ENCODE peak calls at places on chromosomes 4 and X, in five cellular contexts. M, N, C, W and X are unnamed samples. For H3K4me1, the result is how much of the 10 kb centered on the place peaks cover.

GRCh38 chr4:20159516-20159915 is 92.2 kb upstream of the SLIT2 start:
- DNase-seq in W (no peak), C (peak), M (no peak), N (no peak), X (no peak)

GRCh38 chr4:3491681-3492405 is 28.7 kb downstream of the DOK7 start:
- DNase-seq in M (no peak), N (no peak), W (no peak), C (no peak), X (no peak)

GRCh38 chr4:103994059-103994458 is 274.3 kb upstream of the TACR3 start:
- DNase-seq in W (no peak), N (no peak), C (no peak), M (no peak), X (no peak)

GRCh38 chr4:79439489-79439888 is 31.5 kb upstream of the GK2 start:
- DNase-seq in W (no peak), M (no peak), C (no peak), N (no peak), X (no peak)

GRCh38 chrX:100609591-100609990 is 24.9 kb downstream of the TNMD start:
- DNase-seq in C (no peak), M (no peak), W (no peak), N (no peak), X (no peak)

GRCh38 chr4:16111533-16111932 is 27.7 kb upstream of the PROM1 start:
- DNase-seq in C (no peak), W (no peak), N (no peak), M (no peak), X (no peak)

GRCh38 chrX:19579485-19579884 is 64.2 kb upstream of the MAP3K15 start:
- DNase-seq in N (no peak), C (no peak), M (no peak), W (no peak), X (no peak)

GRCh38 chr4:88758264-88758663 is 60.6 kb upstream of the NAP1L5 start:
- DNase-seq in W (no peak), N (no peak), M (no peak), C (no peak), X (no peak)

GRCh38 chr4:25817059-25817681 is 45.6 kb downstream of the SEL1L3 start:
- DNase-seq in W (no peak), M (no peak), C (no peak), N (no peak), X (no peak)

GRCh38 chr4:105594094-105595010 is 41.9 kb downstream of the ARHGEF38 start:
- DNase-seq in C (no peak), M (no peak), W (no peak), N (no peak), X (no peak)

GRCh38 chr4:137647375-137647774 is 115.1 kb upstream of the PCDH18 start:
- DNase-seq in N (no peak), W (no peak), C (no peak), M (no peak), X (no peak)

GRCh38 chrX:70001269-70001668 is 48.5 kb downstream of the AWAT2 start:
- DNase-seq in N (peak), W (no peak), C (no peak), M (no peak), X (no peak)

GRCh38 chr4:53005808-53006207 is 143.7 kb downstream of the RASL11B start:
- DNase-seq in M (no peak), N (no peak), C (no peak), W (no peak), X (no peak)

GRCh38 chr4:15506464-15506863 is 36.8 kb downstream of the CC2D2A start:
- DNase-seq in C (no peak), N (no peak), M (no peak), W (no peak), X (no peak)

GRCh38 chr4:5364406-5364805 is 313.1 kb downstream of the STK32B start:
- DNase-seq in W (no peak), M (no peak), N (no peak), C (no peak), X (no peak)

GRCh38 chrX:10173331-10173900 is 16.6 kb downstream of the CLCN4 start:
- DNase-seq in C (no peak), M (peak), W (no peak), N (no peak), X (peak)

DNA sequence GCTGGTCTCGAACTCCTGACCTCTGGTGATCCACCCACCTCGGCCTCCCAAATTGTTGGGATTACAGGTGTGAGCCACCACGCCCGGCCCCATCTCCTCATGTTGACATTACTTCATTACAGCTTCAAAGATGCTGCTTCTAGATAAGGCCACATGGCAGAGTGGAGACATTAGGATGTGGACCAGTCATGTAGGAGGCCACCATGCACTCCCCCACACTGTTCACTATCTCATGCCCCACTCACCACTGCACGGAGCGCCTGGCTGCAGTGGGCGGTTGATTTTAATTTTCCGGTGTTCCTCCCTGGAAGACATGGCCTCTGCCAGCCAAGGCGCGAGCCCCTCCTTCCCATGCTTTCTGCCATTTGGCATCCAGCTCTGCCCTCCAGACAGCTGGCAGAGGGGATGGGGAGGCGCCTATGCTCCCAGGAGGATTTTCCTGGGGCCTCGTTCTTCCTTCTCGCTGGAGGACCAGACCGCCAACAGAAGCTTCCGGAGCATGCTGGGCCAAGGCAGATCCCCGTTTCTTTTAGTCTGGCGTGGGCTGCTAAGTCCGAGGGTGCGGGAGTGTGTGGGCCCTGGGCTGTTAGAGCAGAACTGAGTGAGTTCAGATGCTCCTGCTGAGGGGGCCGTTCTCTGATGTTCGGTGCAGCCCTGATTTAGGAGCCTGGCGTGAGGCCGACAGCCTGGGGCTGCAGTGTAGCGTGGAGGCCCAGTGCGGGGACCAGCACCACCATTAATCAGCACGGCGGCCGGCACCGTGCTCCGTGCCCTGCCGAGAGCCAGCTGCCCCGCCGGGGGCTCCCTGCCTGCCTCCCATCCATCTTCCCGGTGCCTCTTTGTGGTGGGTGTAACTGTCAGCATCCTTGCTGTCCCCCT is 93.1 kb downstream of the SORCS2 start:
- DNase-seq in C (no peak), N (no peak), W (no peak), M (peak), X (no peak)
- H3K4me1 ChIP-seq in C (under half), N (under half), W (under half), M (under half), X (under half)

DNA sequence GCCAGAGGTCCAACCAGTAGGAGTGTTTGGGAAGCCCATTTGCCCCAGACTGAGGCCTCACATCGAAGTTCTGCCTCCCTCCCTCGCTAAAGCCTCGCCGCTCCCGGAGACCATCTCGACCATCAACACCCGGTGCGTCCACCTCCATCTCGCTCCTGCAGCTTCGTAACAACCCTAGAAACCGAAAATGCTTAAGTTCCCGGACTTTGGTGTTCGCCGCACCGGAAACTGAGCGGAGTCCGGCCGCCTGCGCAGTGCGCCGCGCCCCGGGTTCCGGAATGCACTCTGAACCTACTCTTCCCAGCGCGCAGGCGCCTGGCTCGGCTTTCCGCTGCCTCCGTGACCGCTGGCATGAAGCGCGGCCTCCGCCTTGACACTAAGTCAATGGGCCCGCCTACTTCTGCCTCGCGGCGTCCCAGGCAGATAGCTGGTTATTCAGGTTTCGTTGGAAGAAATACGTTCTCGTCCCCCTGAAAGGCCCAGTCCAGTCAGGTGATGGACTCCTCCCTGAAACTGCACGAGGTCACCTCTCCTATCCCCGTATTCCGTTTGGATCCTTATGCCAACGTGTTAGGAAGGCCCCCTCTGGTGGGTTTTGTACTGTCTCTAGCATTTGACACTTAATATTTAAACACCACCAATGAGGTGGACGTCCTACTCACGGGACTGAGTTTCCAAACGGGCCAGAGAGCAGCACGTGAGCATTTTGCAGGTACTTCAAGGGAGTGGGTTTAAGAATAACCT is 21.4 kb downstream of the FABP2 start:
- DNase-seq in M (peak), W (peak), C (peak), N (peak), X (peak)
- TF ChIP-seq CTCF in M (no peak), W (peak), C (no peak), N (peak), X (no peak)

GRCh38 chr4:26987191-26987590 is 126.5 kb downstream of the STIM2 start:
- DNase-seq in W (no peak), N (no peak), C (no peak), M (no peak), X (no peak)

GRCh38 chr4:26985836-26986235 is 125.2 kb downstream of the STIM2 start:
- DNase-seq in M (no peak), N (no peak), C (no peak), W (no peak), X (no peak)

DNA sequence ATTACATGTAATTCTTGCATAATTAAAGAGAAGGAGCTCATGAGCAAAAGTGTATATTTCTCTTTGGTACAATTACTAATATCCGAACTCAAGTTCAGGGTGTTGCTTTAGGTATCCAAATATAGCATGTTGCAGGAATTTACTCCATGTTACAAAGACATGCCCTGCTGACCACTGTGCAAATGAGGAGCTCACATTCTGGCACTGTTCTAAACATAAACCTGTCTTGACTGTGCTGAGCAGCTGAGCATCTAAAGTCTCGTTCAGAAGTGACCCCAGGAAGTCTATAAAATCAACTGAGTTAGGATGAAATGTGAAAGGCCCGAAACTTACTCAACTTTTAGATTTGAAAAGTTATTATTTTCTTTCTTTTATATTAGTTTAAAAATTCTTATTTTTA is 124.3 kb downstream of the STIM2 start:
- DNase-seq in C (no peak), N (no peak), M (no peak), W (no peak), X (no peak)
- H3K4me1 ChIP-seq in C (under half), N (under half), M (under half), W (under half), X (under half)

GRCh38 chr4:786861-787300 is 39.0 kb downstream of the CPLX1 start:
- DNase-seq in C (peak), N (peak), M (no peak), W (no peak), X (no peak)
- TF ChIP-seq CTCF in C (peak), N (peak), M (no peak), W (no peak), X (peak)